ENCODE peak calls at places on chromosomes 7 and 10, in ten cellular contexts. C is activated CD8-positive, alpha-beta memory T cell treated with anti-CD3 and anti-CD28 coated beads for 24 hours; D is natural killer cell; Z is activated naive CD4-positive, alpha-beta T cell treated with anti-CD3 and anti-CD28 coated beads for 36 hours; H is AG10803; O is stimulated activated CD4-positive, alpha-beta T cell treated with anti-CD3 and anti-CD28 coated beads, Interleukin-1b, Interleukin-23, amount 100 ng/mL, for 24 hours; B is activated CD8-positive, alpha-beta T cell treated with anti-CD3 and anti-CD28 coated beads for 36 hours; U is A549; X is NCI-H460; Q is epithelial cell of esophagus. J is an unnamed sample.

GRCh38 chr7:21939136-21939857 is 6.4 kb downstream of the CDCA7L start:
- DNase-seq in Q (peak), Z (peak), H (peak), U (no peak), O (peak), C (peak), D (no peak), B (peak), X (no peak), J (no peak)

GRCh38 chr10:397321-398068 is 262.2 kb downstream of the ZMYND11 start:
- DNase-seq in H (no peak), Z (no peak), C (no peak), U (no peak), D (no peak), B (no peak), Q (peak), X (no peak), O (no peak), J (no peak)

GRCh38 chr10:23525406-23525805 is 86.5 kb downstream of the OTUD1 start:
- DNase-seq in O (no peak), U (peak), D (no peak), Z (peak), B (no peak), Q (peak), C (no peak), H (peak), X (peak), J (no peak)

GRCh38 chr10:77253665-77254064 is 383.9 kb downstream of the KCNMA1 start:
- DNase-seq in Q (no peak), C (no peak), X (no peak), Z (no peak), H (no peak), D (no peak), B (no peak), O (no peak), U (no peak), J (no peak)

GRCh38 chr7:47304727-47305719 is 276.9 kb downstream of the TNS3 start:
- DNase-seq in Z (no peak), B (no peak), Q (no peak), X (no peak), C (no peak), U (no peak), O (no peak), D (no peak), H (no peak), J (no peak)

GRCh38 chr10:133278577-133279265 is 2.1 kb upstream of the ADAM8 start:
- DNase-seq in Z (no peak), X (peak), C (peak), D (peak), B (peak), O (no peak), Q (peak), U (no peak), H (peak), J (peak)

GRCh38 chr10:102647433-102648268 is 3.4 kb downstream of the TRIM8 start:
- DNase-seq in X (no peak), H (no peak), O (no peak), Z (no peak), U (no peak), Q (no peak), D (no peak), B (no peak), C (no peak), J (no peak)

GRCh38 chr7:106443156-106443555 is 158.4 kb upstream of the NAMPT start:
- DNase-seq in U (no peak), B (no peak), Q (no peak), H (no peak), C (no peak), O (no peak), X (no peak), Z (no peak), D (no peak), J (no peak)

GRCh38 chr7:47652591-47652990 is 70.7 kb upstream of the TNS3 start:
- DNase-seq in Z (no peak), U (no peak), B (no peak), H (no peak), O (no peak), D (no peak), X (no peak), C (no peak), Q (no peak), J (no peak)

GRCh38 chr7:131586759-131587158 is 30.3 kb upstream of the PODXL start:
- DNase-seq in Q (no peak), B (no peak), H (no peak), X (no peak), Z (no peak), O (no peak), U (no peak), C (no peak), D (no peak), J (no peak)

GRCh38 chr7:1537631-1538412 is 7.3 kb downstream of the MAFK start:
- DNase-seq in D (no peak), H (peak), C (peak), U (peak), Z (no peak), B (peak), O (no peak), X (no peak), Q (no peak), J (peak)

GRCh38 chr10:78472542-78472890 is 438.9 kb downstream of the RPS24 start:
- DNase-seq in O (no peak), X (no peak), Q (no peak), H (no peak), B (no peak), D (no peak), C (peak), U (no peak), Z (no peak), J (no peak)

GRCh38 chr10:27661511-27662286 is 83.9 kb downstream of the MKX start:
- DNase-seq in H (peak), U (no peak), B (no peak), Q (peak), D (no peak), X (no peak), O (no peak), Z (no peak), C (no peak), J (peak)

GRCh38 chr10:77180794-77181193 is 456.8 kb downstream of the KCNMA1 start:
- DNase-seq in U (no peak), B (no peak), D (no peak), C (no peak), Q (no peak), O (no peak), Z (no peak), H (peak), X (no peak), J (no peak)

GRCh38 chr7:78967046-78967445 is 486.4 kb downstream of the MAGI2 start:
- DNase-seq in B (no peak), O (no peak), Z (no peak), C (no peak), H (no peak), Q (no peak), U (no peak), X (no peak), D (no peak), J (no peak)

GRCh38 chr10:58856508-58857240 is 319.8 kb upstream of the PHYHIPL start:
- DNase-seq in B (no peak), D (no peak), Q (peak), C (no peak), X (peak), U (peak), Z (no peak), O (no peak), H (peak), J (peak)

GRCh38 chr10:34627331-34627730 is 187.8 kb downstream of the PARD3 start:
- DNase-seq in H (no peak), B (no peak), Z (no peak), X (no peak), U (no peak), D (no peak), Q (no peak), C (no peak), O (no peak), J (no peak)

GRCh38 chr7:128209229-128210035 is 31.6 kb upstream of the LEP start:
- DNase-seq in X (peak), Q (peak), H (peak), U (peak), O (peak), D (peak), C (peak), Z (peak), B (peak), J (peak)

GRCh38 chr7:44378744-44379143 is 53.4 kb upstream of the CAMK2B start:
- DNase-seq in Z (no peak), H (peak), U (no peak), X (peak), C (peak), D (no peak), Q (peak), B (no peak), O (no peak), J (no peak)

GRCh38 chr7:45328397-45329080 is 170.9 kb downstream of the RAMP3 start:
- DNase-seq in H (no peak), U (no peak), Q (no peak), X (no peak), B (no peak), D (no peak), C (no peak), O (no peak), Z (no peak), J (no peak)

GRCh38 chr10:4183761-4184261 is 398.8 kb upstream of the KLF6 start:
- DNase-seq in B (no peak), D (no peak), U (no peak), X (no peak), C (no peak), O (no peak), Q (no peak), H (peak), Z (no peak), J (no peak)

GRCh38 chr10:46106410-46107255 is 60.6 kb upstream of the MSMB start:
- DNase-seq in C (peak), Z (peak), D (no peak), Q (peak), B (peak), O (no peak), H (peak), X (peak), U (peak), J (no peak)

GRCh38 chr7:105594034-105594433 is 12.7 kb upstream of the EFCAB10 start:
- DNase-seq in C (no peak), U (no peak), Z (no peak), O (no peak), B (no peak), Q (no peak), H (no peak), D (no peak), X (no peak), J (no peak)

GRCh38 chr10:5565671-5566581 is 41.2 kb downstream of the CALML3 start:
- DNase-seq in X (no peak), H (peak), U (no peak), D (no peak), Q (peak), Z (peak), B (no peak), C (no peak), O (no peak), J (no peak)

GRCh38 chr7:66629659-66630058 is 978 bp downstream of the KCTD7 start:
- DNase-seq in O (no peak), U (no peak), C (no peak), Z (no peak), X (no peak), B (no peak), H (no peak), Q (no peak), D (no peak), J (no peak)

GRCh38 chr10:132142396-132143161 is 44.2 kb upstream of the DPYSL4 start:
- DNase-seq in X (peak), Z (peak), O (peak), U (peak), Q (no peak), D (peak), H (peak), B (peak), C (peak), J (no peak)

J was measured in T1000.